ENCODE peak calls at places on chromosome 21, in five cellular contexts. V is uterus, Y is IMR-90, F is adrenal gland, L is GM12891. W is an unnamed sample.

GRCh38 chr21:14358775-14359174 is 24.2 kb downstream of the HSPA13 start:
- DNase-seq in L (no peak), Y (no peak), F (no peak), V (no peak), W (peak; percentile 3)

GRCh38 chr21:37606549-37606948 is 240.0 kb downstream of the DYRK1A start:
- DNase-seq in L (no peak), Y (no peak), F (no peak), V (no peak), W (no peak)

GRCh38 chr21:30436986-30437385 is 3.1 kb upstream of the KRTAP15-1 start:
- DNase-seq in V (no peak), L (no peak), Y (no peak), F (no peak), W (no peak)

GRCh38 chr21:46054031-46054430 is 43.9 kb upstream of the COL6A2 start:
- DNase-seq in Y (no peak), V (no peak), F (no peak), L (no peak), W (no peak)

GRCh38 chr21:29265690-29266479 is 32.8 kb upstream of the BACH1 start:
- DNase-seq in Y (no peak), F (no peak), V (no peak), L (no peak), W (no peak)

GRCh38 chr21:38759286-38759872 is 46.4 kb upstream of the ETS2 start:
- DNase-seq in L (no peak), V (no peak), Y (no peak), F (no peak), W (no peak)

GRCh38 chr21:37615962-37616361 is 249.4 kb downstream of the DYRK1A start:
- DNase-seq in F (no peak), L (no peak), V (no peak), Y (no peak), W (no peak)

GRCh38 chr21:46426313-46427046 is 32.2 kb upstream of the DIP2A start:
- DNase-seq in V (no peak), Y (no peak), L (no peak), F (no peak), W (no peak)

GRCh38 chr21:30152792-30153191 is 13.8 kb downstream of the CLDN17 start:
- DNase-seq in Y (no peak), F (no peak), V (no peak), L (no peak), W (no peak)

GRCh38 chr21:36730291-36731281 is 31.7 kb downstream of the SIM2 start:
- DNase-seq in F (no peak), Y (no peak), L (no peak), V (no peak), W (no peak)

GRCh38 chr21:46156378-46156645 is 933 bp upstream of the FTCD start:
- DNase-seq in F (no peak), V (no peak), L (no peak), Y (no peak), W (no peak)

GRCh38 chr21:14438204-14438603 is 55.3 kb upstream of the HSPA13 start:
- DNase-seq in Y (no peak), V (no peak), L (no peak), F (no peak), W (no peak)

GRCh38 chr21:39670741-39671140 is 58.0 kb downstream of the B3GALT5 start:
- DNase-seq in F (no peak), Y (no peak), V (no peak), L (no peak), W (no peak)

GRCh38 chr21:39072468-39072867 is 110.8 kb downstream of the PSMG1 start:
- DNase-seq in L (no peak), Y (no peak), F (no peak), V (no peak), W (no peak)

GRCh38 chr21:46266946-46267345 is 18.5 kb downstream of the MCM3AP start:
- DNase-seq in Y (no peak), L (no peak), F (no peak), V (no peak), W (no peak)

GRCh38 chr21:29072873-29073221 is 601 bp downstream of the CCT8 start:
- DNase-seq in F (no peak), V (no peak), L (no peak), Y (peak; percentile 38), W (no peak)

GRCh38 chr21:40752125-40752524 is 94.8 kb downstream of the DSCAM start:
- DNase-seq in V (no peak), L (no peak), F (no peak), Y (no peak), W (no peak)

GRCh38 chr21:28743723-28744122 is 249.0 kb downstream of the LTN1 start:
- DNase-seq in L (no peak), F (no peak), V (no peak), Y (no peak), W (no peak)

GRCh38 chr21:8994640-8995511 is 1526.5 kb upstream of the TPTE start:
- DNase-seq in L (no peak), V (no peak), Y (no peak), F (no peak), W (no peak)

GRCh38 chr21:25733859-25734653 is 648 bp downstream of the ATP5PF start:
- DNase-seq in V (no peak), Y (peak; percentile 35), L (no peak), F (peak; percentile 37), W (no peak)

GRCh38 chr21:18244721-18245486 is at the start of gene CHODL:
- DNase-seq in L (no peak), F (no peak), V (no peak), Y (no peak), W (no peak)

GRCh38 chr21:32278068-32278467 is 781 bp downstream of the MIS18A start:
- DNase-seq in V (no peak), F (no peak), L (no peak), Y (no peak), W (no peak)

GRCh38 chr21:32114434-32115063 is 164.3 kb downstream of the MIS18A start:
- DNase-seq in V (no peak), Y (no peak), L (no peak), F (no peak), W (no peak)

GRCh38 chr21:35885942-35886541 is 174.3 kb downstream of the SETD4 start:
- DNase-seq in F (no peak), L (no peak), V (no peak), Y (no peak), W (no peak)

GRCh38 chr21:37356710-37357109 is 9.9 kb upstream of the DYRK1A start:
- DNase-seq in V (no peak), L (no peak), F (no peak), Y (no peak), W (no peak)

GRCh38 chr21:36193200-36193599 is 36.6 kb downstream of the DOP1B start:
- DNase-seq in Y (peak; percentile 17), V (no peak), F (no peak), L (no peak), W (no peak)

GRCh38 chr21:28943631-28944030 is 49.0 kb downstream of the LTN1 start:
- DNase-seq in V (no peak), L (no peak), Y (peak; percentile 28), F (no peak), W (no peak)

GRCh38 chr21:38798481-38798882 is 7.2 kb upstream of the ETS2 start:
- DNase-seq in Y (no peak), V (no peak), F (no peak), L (no peak), W (peak; percentile 88)

GRCh38 chr21:37763298-37763697 is 153.0 kb downstream of the KCNJ6 start:
- DNase-seq in Y (no peak), L (no peak), V (no peak), F (no peak), W (no peak)

GRCh38 chr21:36910581-36911307 is 55.7 kb downstream of the HLCS start:
- DNase-seq in V (no peak), Y (peak; percentile 81), F (no peak), L (no peak), W (no peak)

GRCh38 chr21:19461481-19462205 is 1058.1 kb upstream of the TMPRSS15 start:
- DNase-seq in V (no peak), F (no peak), L (no peak), Y (no peak), W (no peak)

GRCh38 chr21:38241029-38241740 is 15.6 kb upstream of the KCNJ15 start:
- DNase-seq in F (no peak), Y (no peak), L (no peak), V (no peak), W (peak; percentile 38)

GRCh38 chr21:38505654-38506523 is 7.6 kb upstream of the ERG start:
- DNase-seq in V (no peak), F (no peak), L (peak; percentile 13), Y (peak; percentile 71), W (peak; percentile 29)

GRCh38 chr21:39094847-39095525 is 88.3 kb downstream of the PSMG1 start:
- DNase-seq in Y (peak; percentile 93), V (no peak), L (no peak), F (no peak), W (no peak)

GRCh38 chr21:44801468-44802395 is at the start of gene UBE2G2:
- DNase-seq in L (peak; percentile 98), Y (peak; percentile 65), V (peak; percentile 85), F (peak; percentile 73), W (peak; percentile 98)
- TF ChIP-seq POLR2A in L (peak; percentile 81), Y (peak; percentile 39), V (peak; percentile 11), F (no peak), W (peak; percentile 95)

GRCh38 chr21:15718709-15719108 is 11.1 kb upstream of the USP25 start:
- DNase-seq in Y (no peak), L (no peak), V (no peak), F (no peak), W (no peak)
- TF ChIP-seq POLR2A in Y (no peak), L (no peak), V (no peak), F (no peak), W (no peak)

GRCh38 chr21:27425574-27425973 is 458.7 kb upstream of the ADAMTS5 start:
- DNase-seq in F (no peak), L (no peak), V (peak; percentile 50), Y (peak; percentile 69), W (no peak)

GRCh38 chr21:27423906-27424595 is 457.2 kb upstream of the ADAMTS5 start:
- DNase-seq in V (no peak), Y (peak; percentile 69), F (no peak), L (no peak), W (no peak)

GRCh38 chr21:27425172-27425571 is 458.3 kb upstream of the ADAMTS5 start:
- DNase-seq in Y (no peak), L (no peak), F (no peak), V (no peak), W (no peak)

GRCh38 chr21:27423073-27423472 is 456.2 kb upstream of the ADAMTS5 start:
- DNase-seq in V (peak; percentile 50), F (peak; percentile 53), Y (peak; percentile 95), L (no peak), W (peak; percentile 50)

GRCh38 chr21:27424601-27425000 is 457.7 kb upstream of the ADAMTS5 start:
- DNase-seq in V (no peak), Y (peak; percentile 34), F (no peak), L (no peak), W (no peak)
- TF ChIP-seq POLR2A in V (no peak), Y (no peak), F (no peak), L (no peak), W (no peak)

GRCh38 chr21:15620892-15621291 is 108.9 kb upstream of the USP25 start:
- DNase-seq in L (no peak), Y (no peak), F (no peak), V (no peak), W (no peak)

GRCh38 chr21:15627011-15627410 is 102.8 kb upstream of the USP25 start:
- DNase-seq in L (no peak), V (no peak), Y (no peak), F (no peak), W (no peak)

GRCh38 chr21:15627823-15628222 is 102.0 kb upstream of the USP25 start:
- DNase-seq in L (no peak), Y (no peak), V (no peak), F (no peak), W (no peak)

GRCh38 chr21:15625363-15625762 is 104.4 kb upstream of the USP25 start:
- DNase-seq in F (no peak), Y (no peak), V (no peak), L (no peak), W (no peak)

GRCh38 chr21:15624646-15625045 is 105.1 kb upstream of the USP25 start:
- DNase-seq in L (no peak), F (no peak), Y (no peak), V (no peak), W (no peak)
- TF ChIP-seq POLR2A in L (no peak), F (no peak), Y (no peak), V (no peak), W (no peak)

W was measured in H54.